ENCODE peak calls at places on chromosomes 11 and 22, in seven cellular contexts. One of them, this sample, is unnamed.

GRCh38 chr22:17266261-17266971 is 47.2 kb upstream of the ADA2 start:
- DNase-seq in SK-N-SH: no peak
- DNase-seq in HCT116: no peak
- DNase-seq in K562: no peak
- DNase-seq in GM12878: no peak
- DNase-seq in H1: peak
- DNase-seq in HepG2: no peak
- DNase-seq in this sample: no peak

GRCh38 chr11:62544521-62545436 is 1.8 kb downstream of the AHNAK start:
- DNase-seq in SK-N-SH: no peak
- DNase-seq in HCT116: no peak
- DNase-seq in K562: peak
- DNase-seq in GM12878: no peak
- DNase-seq in H1: no peak
- DNase-seq in HepG2: no peak
- DNase-seq in this sample: peak

GRCh38 chr11:44726278-44727113 is at the start of gene TSPAN18:
- DNase-seq in SK-N-SH: peak
- DNase-seq in HCT116: no peak
- DNase-seq in K562: peak
- DNase-seq in GM12878: peak
- DNase-seq in H1: peak
- DNase-seq in HepG2: no peak
- DNase-seq in this sample: no peak

GRCh38 chr22:20646906-20647305 is 127.0 kb upstream of the SERPIND1 start:
- DNase-seq in SK-N-SH: no peak
- DNase-seq in HCT116: no peak
- DNase-seq in K562: no peak
- DNase-seq in GM12878: no peak
- DNase-seq in H1: no peak
- DNase-seq in HepG2: no peak
- DNase-seq in this sample: no peak

GRCh38 chr11:112584674-112585073 is 324.0 kb upstream of the PLET1 start:
- DNase-seq in SK-N-SH: no peak
- DNase-seq in HCT116: no peak
- DNase-seq in K562: peak
- DNase-seq in GM12878: no peak
- DNase-seq in H1: peak
- DNase-seq in HepG2: no peak
- DNase-seq in this sample: peak

GRCh38 chr11:7548659-7549283 is 35.0 kb downstream of the PPFIBP2 start:
- DNase-seq in SK-N-SH: no peak
- DNase-seq in HCT116: peak
- DNase-seq in K562: peak
- DNase-seq in GM12878: no peak
- DNase-seq in H1: peak
- DNase-seq in HepG2: peak
- DNase-seq in this sample: no peak

GRCh38 chr11:102157219-102157618 is 47.0 kb downstream of the YAP1 start:
- DNase-seq in SK-N-SH: no peak
- DNase-seq in HCT116: no peak
- DNase-seq in K562: no peak
- DNase-seq in GM12878: no peak
- DNase-seq in H1: no peak
- DNase-seq in HepG2: peak
- DNase-seq in this sample: no peak

GRCh38 chr11:16028406-16028805 is 327.9 kb downstream of the SOX6 start:
- DNase-seq in SK-N-SH: no peak
- DNase-seq in HCT116: no peak
- DNase-seq in K562: no peak
- DNase-seq in GM12878: no peak
- DNase-seq in H1: no peak
- DNase-seq in HepG2: no peak
- DNase-seq in this sample: no peak

GRCh38 chr22:20550057-20550817 is 42.8 kb downstream of the MED15 start:
- DNase-seq in SK-N-SH: no peak
- DNase-seq in HCT116: no peak
- DNase-seq in K562: no peak
- DNase-seq in GM12878: no peak
- DNase-seq in H1: no peak
- DNase-seq in HepG2: no peak
- DNase-seq in this sample: no peak

GRCh38 chr11:78946945-78947914 is 372.6 kb upstream of the NARS2 start:
- DNase-seq in SK-N-SH: no peak
- DNase-seq in HCT116: no peak
- DNase-seq in K562: no peak
- DNase-seq in GM12878: no peak
- DNase-seq in H1: no peak
- DNase-seq in HepG2: peak
- DNase-seq in this sample: no peak

GRCh38 chr11:102389253-102389652 is 42.2 kb downstream of the BIRC2 start:
- DNase-seq in SK-N-SH: no peak
- DNase-seq in HCT116: no peak
- DNase-seq in K562: no peak
- DNase-seq in GM12878: no peak
- DNase-seq in H1: no peak
- DNase-seq in HepG2: no peak
- DNase-seq in this sample: no peak

GRCh38 chr11:18383388-18384156 is 10.8 kb upstream of the LDHA start:
- DNase-seq in SK-N-SH: peak
- DNase-seq in HCT116: peak
- DNase-seq in K562: peak
- DNase-seq in GM12878: peak
- DNase-seq in H1: no peak
- DNase-seq in HepG2: peak
- DNase-seq in this sample: peak

GRCh38 chr11:18379201-18379600 is 15.2 kb upstream of the LDHA start:
- DNase-seq in SK-N-SH: no peak
- DNase-seq in HCT116: no peak
- DNase-seq in K562: no peak
- DNase-seq in GM12878: no peak
- DNase-seq in H1: no peak
- DNase-seq in HepG2: no peak
- DNase-seq in this sample: no peak

GRCh38 chr11:18390088-18390487 is 4.3 kb upstream of the LDHA start:
- DNase-seq in SK-N-SH: no peak
- DNase-seq in HCT116: no peak
- DNase-seq in K562: no peak
- DNase-seq in GM12878: no peak
- DNase-seq in H1: no peak
- DNase-seq in HepG2: no peak
- DNase-seq in this sample: no peak

DNA sequence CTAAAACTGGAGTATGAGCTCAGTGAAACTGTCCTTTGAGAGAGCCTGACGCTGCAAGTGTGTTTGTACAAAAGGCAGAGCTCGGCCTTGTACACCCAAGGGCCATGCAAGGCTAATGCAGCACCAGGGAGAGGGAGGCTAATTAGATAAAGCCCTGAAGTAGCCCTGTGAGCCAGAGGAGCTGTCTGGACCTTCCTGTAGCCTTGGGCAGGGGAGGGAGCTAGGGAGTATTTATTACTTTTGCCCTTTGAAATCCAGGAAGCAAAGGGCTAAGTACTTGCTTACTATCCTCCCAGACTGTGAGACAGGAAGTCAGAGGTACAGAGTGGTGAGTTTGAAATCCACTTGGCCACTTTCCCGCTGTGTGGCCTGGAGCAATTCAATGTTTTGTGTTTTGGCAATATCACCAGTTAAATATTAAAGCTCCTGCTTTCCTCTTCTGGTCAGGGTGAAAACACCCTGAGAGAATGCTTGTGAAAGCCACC is 10.2 kb upstream of the LDHA start:
- DNase-seq in SK-N-SH: peak
- DNase-seq in HCT116: no peak
- DNase-seq in K562: peak
- DNase-seq in GM12878: peak
- DNase-seq in H1: no peak
- DNase-seq in HepG2: peak
- DNase-seq in this sample: peak
- TF ChIP-seq JUND in SK-N-SH: no peak
- TF ChIP-seq JUND in HCT116: no peak
- TF ChIP-seq JUND in K562: no peak
- TF ChIP-seq JUND in GM12878: no peak
- TF ChIP-seq JUND in H1: no peak
- TF ChIP-seq JUND in HepG2: no peak
- TF ChIP-seq JUND in this sample: no peak

DNA sequence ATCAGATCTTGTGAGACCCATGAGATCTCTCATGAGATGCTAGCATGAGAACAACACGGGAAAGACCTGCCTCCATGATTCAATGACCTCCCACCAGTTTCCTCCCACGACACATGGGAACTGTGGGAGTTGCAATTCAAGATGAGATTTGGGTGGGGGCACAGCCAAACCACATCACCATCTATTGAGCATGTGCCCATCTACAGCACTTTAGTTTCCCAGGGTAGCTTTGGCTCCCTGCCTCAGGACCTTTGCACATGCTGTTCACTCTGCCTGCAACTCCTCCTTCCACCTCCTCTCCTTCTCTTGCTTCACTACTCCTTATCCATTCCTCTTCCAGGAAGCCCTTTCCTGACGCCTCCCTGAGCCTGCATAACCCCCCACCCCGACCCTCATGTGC is 17.2 kb downstream of the GRIK4 start:
- DNase-seq in SK-N-SH: no peak
- DNase-seq in HCT116: no peak
- DNase-seq in K562: no peak
- DNase-seq in GM12878: no peak
- DNase-seq in H1: no peak
- DNase-seq in HepG2: no peak
- DNase-seq in this sample: no peak
- TF ChIP-seq JUND in SK-N-SH: no peak
- TF ChIP-seq JUND in HCT116: no peak
- TF ChIP-seq JUND in K562: no peak
- TF ChIP-seq JUND in GM12878: no peak
- TF ChIP-seq JUND in H1: no peak
- TF ChIP-seq JUND in HepG2: no peak
- TF ChIP-seq JUND in this sample: no peak

GRCh38 chr11:114496915-114497314 is 57.6 kb downstream of the REXO2 start:
- DNase-seq in SK-N-SH: no peak
- DNase-seq in HCT116: no peak
- DNase-seq in K562: no peak
- DNase-seq in GM12878: no peak
- DNase-seq in H1: no peak
- DNase-seq in HepG2: no peak
- DNase-seq in this sample: no peak

GRCh38 chr11:114501901-114502300 is 57.8 kb downstream of the NXPE1 start:
- DNase-seq in SK-N-SH: no peak
- DNase-seq in HCT116: no peak
- DNase-seq in K562: no peak
- DNase-seq in GM12878: no peak
- DNase-seq in H1: no peak
- DNase-seq in HepG2: no peak
- DNase-seq in this sample: no peak
- TF ChIP-seq JUND in SK-N-SH: no peak
- TF ChIP-seq JUND in HCT116: no peak
- TF ChIP-seq JUND in K562: no peak
- TF ChIP-seq JUND in GM12878: no peak
- TF ChIP-seq JUND in H1: no peak
- TF ChIP-seq JUND in HepG2: no peak
- TF ChIP-seq JUND in this sample: no peak

GRCh38 chr11:14789879-14790484 is 102.0 kb downstream of the CYP2R1 start:
- DNase-seq in SK-N-SH: no peak
- DNase-seq in HCT116: no peak
- DNase-seq in K562: no peak
- DNase-seq in GM12878: no peak
- DNase-seq in H1: no peak
- DNase-seq in HepG2: no peak
- DNase-seq in this sample: peak
- TF ChIP-seq JUND in SK-N-SH: no peak
- TF ChIP-seq JUND in HCT116: no peak
- TF ChIP-seq JUND in K562: no peak
- TF ChIP-seq JUND in GM12878: no peak
- TF ChIP-seq JUND in H1: no peak
- TF ChIP-seq JUND in HepG2: no peak
- TF ChIP-seq JUND in this sample: no peak

This sample was measured in T47D.